ENCODE peak calls at places on chromosome 14, in five cellular contexts. H, O, C, A and I are unnamed samples.

GRCh38 chr14:51481643-51482042 is 170.1 kb upstream of the FRMD6 start:
- DNase-seq in C (no peak), A (no peak), O (no peak), H (no peak), I (no peak)

GRCh38 chr14:98466807-98467206 is 805.2 kb downstream of the BCL11B start:
- DNase-seq in H (no peak), C (no peak), O (no peak), A (no peak), I (no peak)

GRCh38 chr14:59829941-59830734 is 40.4 kb downstream of the RTN1 start:
- DNase-seq in C (no peak), A (no peak), H (peak; percentile 44), O (no peak), I (no peak)

GRCh38 chr14:20614038-20614840 is 23.1 kb upstream of the RNASE12 start:
- DNase-seq in C (no peak), A (no peak), H (peak; percentile 42), O (no peak), I (no peak)

GRCh38 chr14:106694638-106695393 is 1168.4 kb downstream of the TMEM121 start:
- DNase-seq in H (no peak), A (peak; percentile 56), O (no peak), C (peak; percentile 66), I (no peak)

GRCh38 chr14:34628681-34629135 is 1.2 kb downstream of the SNX6 start:
- DNase-seq in A (peak; percentile 4), H (no peak), C (peak; percentile 40), O (no peak), I (no peak)

GRCh38 chr14:99187858-99188257 is 84.1 kb downstream of the BCL11B start:
- DNase-seq in C (no peak), H (no peak), O (no peak), A (no peak), I (no peak)

GRCh38 chr14:63759454-63759853 is 31.6 kb upstream of the SGPP1 start:
- DNase-seq in C (peak; percentile 37), A (no peak), H (no peak), O (no peak), I (no peak)

GRCh38 chr14:90299408-90299807 is 32.3 kb downstream of the NRDE2 start:
- DNase-seq in C (no peak), H (no peak), A (no peak), O (no peak), I (no peak)

GRCh38 chr14:104296388-104297312 is 158.3 kb downstream of the KIF26A start:
- DNase-seq in C (no peak), A (no peak), H (no peak), O (no peak), I (no peak)

GRCh38 chr14:21343035-21343794 is 40.6 kb downstream of the SUPT16H start:
- DNase-seq in H (no peak), O (no peak), C (no peak), A (no peak), I (no peak)

GRCh38 chr14:34680806-34681479 is 33.5 kb downstream of the CFL2 start:
- DNase-seq in O (no peak), C (no peak), A (no peak), H (no peak), I (no peak)

GRCh38 chr14:51317373-51317772 is 77.3 kb downstream of the TMX1 start:
- DNase-seq in H (no peak), O (no peak), A (no peak), C (no peak), I (no peak)

GRCh38 chr14:57417228-57417627 is 26.8 kb downstream of the NAA30 start:
- DNase-seq in H (no peak), A (no peak), C (no peak), O (no peak), I (no peak)

GRCh38 chr14:100396266-100396795 is 73.2 kb downstream of the SLC25A47 start:
- DNase-seq in A (no peak), O (no peak), H (no peak), C (no peak), I (no peak)

GRCh38 chr14:96574633-96575191 is 72.5 kb downstream of the PAPOLA start:
- DNase-seq in C (no peak), O (no peak), A (no peak), H (peak; percentile 42), I (no peak)

GRCh38 chr14:22598099-22598895 is at the start of gene ABHD4:
- DNase-seq in C (peak; percentile 63), H (peak; percentile 61), O (peak; percentile 79), A (peak; percentile 24), I (peak; percentile 72)

GRCh38 chr14:81446279-81447007 is 46.3 kb upstream of the STON2 start:
- DNase-seq in O (no peak), A (no peak), H (no peak), C (no peak), I (no peak)

GRCh38 chr14:85516239-85517112 is 13.5 kb upstream of the FLRT2 start:
- DNase-seq in A (no peak), O (no peak), C (no peak), H (peak; percentile 24), I (no peak)

DNA sequence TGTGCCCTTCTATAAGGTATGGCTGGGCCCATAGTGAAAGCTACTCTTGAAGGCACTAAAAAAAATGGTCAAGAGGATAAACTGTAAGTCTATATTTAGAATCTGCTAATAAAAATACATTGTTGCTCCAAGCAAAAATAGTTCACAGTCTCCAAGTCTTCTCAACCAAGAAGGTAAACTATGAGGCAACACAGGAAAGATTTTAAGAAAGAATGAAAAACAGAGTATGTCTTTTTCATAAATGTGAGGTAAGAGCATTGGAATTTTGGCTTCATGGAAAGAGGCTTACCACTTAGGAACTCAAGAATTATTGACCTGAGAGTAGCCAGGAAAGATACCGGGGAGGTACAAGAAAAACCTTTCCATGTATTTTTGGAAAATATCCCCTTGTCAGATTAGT is 238.2 kb downstream of the FOXN3 start:
- DNase-seq in A (no peak), H (peak; percentile 7), O (no peak), C (no peak), I (no peak)
- H3K27ac ChIP-seq in A (no peak overlapping the region), H (no peak overlapping the region), O (no peak overlapping the region), C (no peak overlapping the region), I (no peak overlapping the region)

DNA sequence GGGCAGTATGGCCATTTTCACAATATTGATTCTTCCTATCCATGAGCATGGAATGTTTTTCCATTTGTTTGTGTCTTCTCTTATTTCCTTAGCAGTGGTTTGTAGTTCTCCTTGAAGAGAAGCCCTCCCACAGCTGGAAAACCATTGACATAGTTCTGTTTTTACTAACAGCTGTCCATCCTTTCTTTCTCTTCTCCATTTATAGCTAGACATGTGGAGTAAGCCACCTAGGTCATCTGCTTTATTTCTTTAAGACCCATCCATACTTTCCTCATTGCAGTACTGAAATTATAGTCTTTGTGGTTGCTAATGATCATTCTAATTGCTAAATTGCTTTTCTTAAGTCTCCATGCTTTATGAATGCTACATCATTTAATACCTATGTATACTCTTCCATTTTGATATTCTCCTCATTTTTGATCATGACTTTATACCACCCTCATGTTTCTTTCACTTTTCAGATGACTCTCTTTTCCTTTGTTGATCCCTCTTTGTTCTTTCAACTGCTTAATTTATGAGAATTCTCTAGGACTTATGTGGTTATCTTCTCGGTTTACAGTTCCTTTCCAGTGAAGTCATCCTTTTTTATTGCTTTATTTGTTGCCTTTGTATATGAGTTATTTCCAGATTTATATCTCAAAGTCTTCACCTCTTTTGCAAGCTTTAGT is 114.2 kb downstream of the PCNX1 start:
- DNase-seq in A (no peak), H (peak; percentile 96), C (no peak), O (no peak), I (no peak)
- H3K27ac ChIP-seq in A (no peak overlapping the region), H (peak overlapping the region; percentile 84), C (no peak overlapping the region), O (no peak overlapping the region), I (no peak overlapping the region)

DNA sequence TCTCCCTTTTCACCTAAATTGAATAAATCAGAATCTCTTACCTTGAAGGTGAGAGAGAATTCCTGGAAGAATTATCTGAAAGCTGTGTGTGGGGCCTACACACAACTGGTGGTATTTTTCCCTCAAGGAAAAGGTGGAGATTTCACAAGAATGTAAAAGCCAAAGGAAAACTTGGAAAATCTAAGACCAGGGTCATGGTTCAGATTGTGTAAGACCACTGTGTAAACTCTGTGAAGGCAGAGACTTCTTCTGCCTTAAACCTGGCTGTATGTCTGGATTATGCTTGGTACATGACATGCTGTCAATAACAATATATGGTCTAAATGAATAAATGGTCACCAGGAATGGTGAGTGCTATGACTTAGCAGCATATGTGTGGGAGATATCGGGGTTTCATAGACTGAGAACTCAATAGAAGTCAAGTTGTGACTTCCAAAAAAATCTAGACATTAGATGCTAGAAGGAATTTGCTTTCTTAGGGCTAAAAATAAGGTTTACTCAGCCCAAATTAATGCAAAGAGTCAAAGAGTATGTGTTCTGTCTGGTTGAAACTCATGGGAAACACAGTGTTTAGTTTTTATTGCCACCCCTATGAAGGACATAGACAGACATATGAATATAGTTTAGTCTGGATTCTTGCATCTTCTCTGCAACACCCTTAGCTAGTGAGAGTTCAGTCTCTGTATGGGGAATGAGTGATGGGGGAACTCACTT is 163.7 kb downstream of the SNAPC1 start:
- DNase-seq in A (no peak), C (no peak), O (no peak), H (no peak), I (no peak)
- H3K27ac ChIP-seq in A (no peak overlapping the region), C (no peak overlapping the region), O (no peak overlapping the region), H (peak overlapping the region; percentile 96), I (no peak overlapping the region)

GRCh38 chr14:92515510-92516343 is 2.1 kb downstream of the RIN3 start:
- DNase-seq in H (no peak), C (no peak), O (no peak), A (no peak), I (no peak)
- H3K27ac ChIP-seq in H (no peak overlapping the region), C (peak overlapping the region; percentile 15), O (no peak overlapping the region), A (no peak overlapping the region), I (peak overlapping the region; percentile 30)

DNA sequence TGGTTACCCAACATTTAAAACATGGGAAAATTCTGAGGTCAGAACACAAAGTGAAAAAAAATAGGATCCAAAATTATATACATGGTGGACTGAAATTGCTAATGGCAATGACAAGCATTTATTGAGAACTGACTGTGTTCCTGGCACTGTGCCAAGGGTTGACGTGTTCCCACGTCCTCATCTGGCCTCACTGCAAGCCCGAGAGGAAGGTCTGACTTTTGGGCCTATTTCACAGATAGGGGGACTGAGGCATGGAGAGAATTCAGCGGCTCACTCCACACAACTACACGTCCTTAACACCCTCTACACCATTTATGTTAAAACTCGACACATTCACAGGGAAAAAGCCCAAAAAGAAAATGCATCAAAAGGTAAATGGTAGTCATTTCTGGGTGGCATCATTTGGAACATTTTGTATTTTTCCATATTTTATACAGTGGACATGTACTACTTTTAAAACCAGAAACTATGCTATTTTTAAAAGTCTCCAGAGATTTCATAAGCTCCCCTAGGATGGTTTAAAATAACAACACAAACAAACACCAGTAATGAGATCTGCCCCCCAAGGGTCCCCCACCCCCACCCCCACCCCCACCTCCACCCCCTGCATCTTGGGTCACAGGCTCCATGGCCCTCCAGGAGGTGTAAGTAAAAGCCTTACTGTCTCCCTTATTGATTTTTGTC is 27.7 kb downstream of the CLMN start:
- DNase-seq in O (no peak), C (no peak), H (peak; percentile 85), A (no peak), I (peak; percentile 27)
- H3K27ac ChIP-seq in O (peak overlapping the region; percentile 18), C (no peak overlapping the region), H (peak overlapping the region; percentile 56), A (no peak overlapping the region), I (peak overlapping the region; percentile 77)

GRCh38 chr14:43406936-43407335 is 1100.1 kb downstream of the FSCB start:
- DNase-seq in O (no peak), H (no peak), A (no peak), C (no peak), I (no peak)
- H3K27ac ChIP-seq in O (no peak overlapping the region), H (no peak overlapping the region), A (no peak overlapping the region), C (no peak overlapping the region), I (no peak overlapping the region)